ENCODE peak calls at places on chromosomes 1 and 21, in seven cellular contexts. One of them, this sample, is unnamed.

GRCh38 chr1:1182491-1183220 is 9.0 kb downstream of the TTLL10 start:
- DNase-seq in activated naive CD4-positive, alpha-beta T cell treated with anti-CD3 and anti-CD28 coated beads, Interleukin-2, amount 10 ng/mL, durations not matched to agents 7 days and 5 days: peak
- DNase-seq in stimulated activated CD8-positive, alpha-beta memory T cell treated with anti-CD3 and anti-CD28 coated beads, Interleukin-4, amount 100 ng/mL, for 1 hour: no peak
- DNase-seq in mucosa of gallbladder: no peak
- DNase-seq in ovary: no peak
- DNase-seq in AG10803: no peak
- DNase-seq in T-helper 9 cell: no peak
- DNase-seq in this sample: no peak

GRCh38 chr1:30782361-30783243 is 25.0 kb upstream of the LAPTM5 start:
- DNase-seq in activated naive CD4-positive, alpha-beta T cell treated with anti-CD3 and anti-CD28 coated beads, Interleukin-2, amount 10 ng/mL, durations not matched to agents 7 days and 5 days: peak
- DNase-seq in stimulated activated CD8-positive, alpha-beta memory T cell treated with anti-CD3 and anti-CD28 coated beads, Interleukin-4, amount 100 ng/mL, for 1 hour: peak
- DNase-seq in mucosa of gallbladder: peak
- DNase-seq in ovary: peak
- DNase-seq in AG10803: peak
- DNase-seq in T-helper 9 cell: peak
- DNase-seq in this sample: peak

GRCh38 chr1:3054474-3054873 is 14.5 kb upstream of the PRDM16 start:
- DNase-seq in activated naive CD4-positive, alpha-beta T cell treated with anti-CD3 and anti-CD28 coated beads, Interleukin-2, amount 10 ng/mL, durations not matched to agents 7 days and 5 days: peak
- DNase-seq in stimulated activated CD8-positive, alpha-beta memory T cell treated with anti-CD3 and anti-CD28 coated beads, Interleukin-4, amount 100 ng/mL, for 1 hour: no peak
- DNase-seq in mucosa of gallbladder: no peak
- DNase-seq in ovary: no peak
- DNase-seq in AG10803: no peak
- DNase-seq in T-helper 9 cell: no peak
- DNase-seq in this sample: no peak

GRCh38 chr1:31586376-31587327 is 10.3 kb downstream of the TINAGL1 start:
- DNase-seq in activated naive CD4-positive, alpha-beta T cell treated with anti-CD3 and anti-CD28 coated beads, Interleukin-2, amount 10 ng/mL, durations not matched to agents 7 days and 5 days: no peak
- DNase-seq in stimulated activated CD8-positive, alpha-beta memory T cell treated with anti-CD3 and anti-CD28 coated beads, Interleukin-4, amount 100 ng/mL, for 1 hour: no peak
- DNase-seq in mucosa of gallbladder: no peak
- DNase-seq in ovary: no peak
- DNase-seq in AG10803: no peak
- DNase-seq in T-helper 9 cell: no peak
- DNase-seq in this sample: no peak

GRCh38 chr1:192066202-192066601 is 92.1 kb upstream of the RGS18 start:
- DNase-seq in activated naive CD4-positive, alpha-beta T cell treated with anti-CD3 and anti-CD28 coated beads, Interleukin-2, amount 10 ng/mL, durations not matched to agents 7 days and 5 days: no peak
- DNase-seq in stimulated activated CD8-positive, alpha-beta memory T cell treated with anti-CD3 and anti-CD28 coated beads, Interleukin-4, amount 100 ng/mL, for 1 hour: no peak
- DNase-seq in mucosa of gallbladder: no peak
- DNase-seq in ovary: no peak
- DNase-seq in AG10803: no peak
- DNase-seq in T-helper 9 cell: no peak
- DNase-seq in this sample: no peak

GRCh38 chr1:219783605-219784004 is 144.8 kb downstream of the SLC30A10 start:
- DNase-seq in activated naive CD4-positive, alpha-beta T cell treated with anti-CD3 and anti-CD28 coated beads, Interleukin-2, amount 10 ng/mL, durations not matched to agents 7 days and 5 days: no peak
- DNase-seq in stimulated activated CD8-positive, alpha-beta memory T cell treated with anti-CD3 and anti-CD28 coated beads, Interleukin-4, amount 100 ng/mL, for 1 hour: no peak
- DNase-seq in mucosa of gallbladder: no peak
- DNase-seq in ovary: no peak
- DNase-seq in AG10803: no peak
- DNase-seq in T-helper 9 cell: no peak
- DNase-seq in this sample: no peak

GRCh38 chr21:37537391-37537996 is 170.9 kb downstream of the DYRK1A start:
- DNase-seq in activated naive CD4-positive, alpha-beta T cell treated with anti-CD3 and anti-CD28 coated beads, Interleukin-2, amount 10 ng/mL, durations not matched to agents 7 days and 5 days: no peak
- DNase-seq in stimulated activated CD8-positive, alpha-beta memory T cell treated with anti-CD3 and anti-CD28 coated beads, Interleukin-4, amount 100 ng/mL, for 1 hour: no peak
- DNase-seq in mucosa of gallbladder: no peak
- DNase-seq in ovary: no peak
- DNase-seq in AG10803: no peak
- DNase-seq in T-helper 9 cell: no peak
- DNase-seq in this sample: no peak

GRCh38 chr1:58966103-58966916 is 182.5 kb upstream of the JUN start:
- DNase-seq in activated naive CD4-positive, alpha-beta T cell treated with anti-CD3 and anti-CD28 coated beads, Interleukin-2, amount 10 ng/mL, durations not matched to agents 7 days and 5 days: no peak
- DNase-seq in stimulated activated CD8-positive, alpha-beta memory T cell treated with anti-CD3 and anti-CD28 coated beads, Interleukin-4, amount 100 ng/mL, for 1 hour: no peak
- DNase-seq in mucosa of gallbladder: no peak
- DNase-seq in ovary: no peak
- DNase-seq in AG10803: no peak
- DNase-seq in T-helper 9 cell: no peak
- DNase-seq in this sample: no peak

GRCh38 chr1:186682721-186683120 is 2.5 kb upstream of the PTGS2 start:
- DNase-seq in activated naive CD4-positive, alpha-beta T cell treated with anti-CD3 and anti-CD28 coated beads, Interleukin-2, amount 10 ng/mL, durations not matched to agents 7 days and 5 days: no peak
- DNase-seq in stimulated activated CD8-positive, alpha-beta memory T cell treated with anti-CD3 and anti-CD28 coated beads, Interleukin-4, amount 100 ng/mL, for 1 hour: no peak
- DNase-seq in mucosa of gallbladder: no peak
- DNase-seq in ovary: no peak
- DNase-seq in AG10803: peak
- DNase-seq in T-helper 9 cell: no peak
- DNase-seq in this sample: no peak

GRCh38 chr1:75171876-75172275 is 37.7 kb downstream of the LHX8 start:
- DNase-seq in activated naive CD4-positive, alpha-beta T cell treated with anti-CD3 and anti-CD28 coated beads, Interleukin-2, amount 10 ng/mL, durations not matched to agents 7 days and 5 days: no peak
- DNase-seq in stimulated activated CD8-positive, alpha-beta memory T cell treated with anti-CD3 and anti-CD28 coated beads, Interleukin-4, amount 100 ng/mL, for 1 hour: no peak
- DNase-seq in mucosa of gallbladder: no peak
- DNase-seq in ovary: no peak
- DNase-seq in AG10803: peak
- DNase-seq in T-helper 9 cell: no peak
- DNase-seq in this sample: no peak

GRCh38 chr1:52179073-52179472 is 37.2 kb downstream of the ZFYVE9 start:
- DNase-seq in activated naive CD4-positive, alpha-beta T cell treated with anti-CD3 and anti-CD28 coated beads, Interleukin-2, amount 10 ng/mL, durations not matched to agents 7 days and 5 days: no peak
- DNase-seq in stimulated activated CD8-positive, alpha-beta memory T cell treated with anti-CD3 and anti-CD28 coated beads, Interleukin-4, amount 100 ng/mL, for 1 hour: no peak
- DNase-seq in mucosa of gallbladder: no peak
- DNase-seq in ovary: no peak
- DNase-seq in AG10803: no peak
- DNase-seq in T-helper 9 cell: no peak
- DNase-seq in this sample: no peak

GRCh38 chr1:154326546-154327465 is 1.5 kb downstream of the ATP8B2 start:
- DNase-seq in activated naive CD4-positive, alpha-beta T cell treated with anti-CD3 and anti-CD28 coated beads, Interleukin-2, amount 10 ng/mL, durations not matched to agents 7 days and 5 days: no peak
- DNase-seq in stimulated activated CD8-positive, alpha-beta memory T cell treated with anti-CD3 and anti-CD28 coated beads, Interleukin-4, amount 100 ng/mL, for 1 hour: no peak
- DNase-seq in mucosa of gallbladder: no peak
- DNase-seq in ovary: peak
- DNase-seq in AG10803: peak
- DNase-seq in T-helper 9 cell: no peak
- DNase-seq in this sample: peak

GRCh38 chr1:226534645-226535044 is 13.9 kb upstream of the STUM start:
- DNase-seq in activated naive CD4-positive, alpha-beta T cell treated with anti-CD3 and anti-CD28 coated beads, Interleukin-2, amount 10 ng/mL, durations not matched to agents 7 days and 5 days: no peak
- DNase-seq in stimulated activated CD8-positive, alpha-beta memory T cell treated with anti-CD3 and anti-CD28 coated beads, Interleukin-4, amount 100 ng/mL, for 1 hour: no peak
- DNase-seq in mucosa of gallbladder: no peak
- DNase-seq in ovary: no peak
- DNase-seq in AG10803: no peak
- DNase-seq in T-helper 9 cell: no peak
- DNase-seq in this sample: no peak

GRCh38 chr1:46605242-46605641 is 1.2 kb upstream of the MKNK1 start:
- DNase-seq in activated naive CD4-positive, alpha-beta T cell treated with anti-CD3 and anti-CD28 coated beads, Interleukin-2, amount 10 ng/mL, durations not matched to agents 7 days and 5 days: peak
- DNase-seq in stimulated activated CD8-positive, alpha-beta memory T cell treated with anti-CD3 and anti-CD28 coated beads, Interleukin-4, amount 100 ng/mL, for 1 hour: no peak
- DNase-seq in mucosa of gallbladder: no peak
- DNase-seq in ovary: no peak
- DNase-seq in AG10803: no peak
- DNase-seq in T-helper 9 cell: peak
- DNase-seq in this sample: no peak

GRCh38 chr1:94578856-94579255 is 37.3 kb upstream of the F3 start:
- DNase-seq in activated naive CD4-positive, alpha-beta T cell treated with anti-CD3 and anti-CD28 coated beads, Interleukin-2, amount 10 ng/mL, durations not matched to agents 7 days and 5 days: no peak
- DNase-seq in stimulated activated CD8-positive, alpha-beta memory T cell treated with anti-CD3 and anti-CD28 coated beads, Interleukin-4, amount 100 ng/mL, for 1 hour: no peak
- DNase-seq in mucosa of gallbladder: no peak
- DNase-seq in ovary: no peak
- DNase-seq in AG10803: peak
- DNase-seq in T-helper 9 cell: no peak
- DNase-seq in this sample: no peak

GRCh38 chr1:168583571-168583970 is 7.2 kb downstream of the XCL1 start:
- DNase-seq in activated naive CD4-positive, alpha-beta T cell treated with anti-CD3 and anti-CD28 coated beads, Interleukin-2, amount 10 ng/mL, durations not matched to agents 7 days and 5 days: no peak
- DNase-seq in stimulated activated CD8-positive, alpha-beta memory T cell treated with anti-CD3 and anti-CD28 coated beads, Interleukin-4, amount 100 ng/mL, for 1 hour: no peak
- DNase-seq in mucosa of gallbladder: no peak
- DNase-seq in ovary: no peak
- DNase-seq in AG10803: no peak
- DNase-seq in T-helper 9 cell: no peak
- DNase-seq in this sample: no peak

GRCh38 chr1:111513410-111514020 is 10.1 kb upstream of the ADORA3 start:
- DNase-seq in activated naive CD4-positive, alpha-beta T cell treated with anti-CD3 and anti-CD28 coated beads, Interleukin-2, amount 10 ng/mL, durations not matched to agents 7 days and 5 days: no peak
- DNase-seq in stimulated activated CD8-positive, alpha-beta memory T cell treated with anti-CD3 and anti-CD28 coated beads, Interleukin-4, amount 100 ng/mL, for 1 hour: no peak
- DNase-seq in mucosa of gallbladder: no peak
- DNase-seq in ovary: no peak
- DNase-seq in AG10803: no peak
- DNase-seq in T-helper 9 cell: no peak
- DNase-seq in this sample: no peak

GRCh38 chr1:93080424-93080823 is 1.3 kb downstream of the MTF2 start:
- DNase-seq in activated naive CD4-positive, alpha-beta T cell treated with anti-CD3 and anti-CD28 coated beads, Interleukin-2, amount 10 ng/mL, durations not matched to agents 7 days and 5 days: peak
- DNase-seq in stimulated activated CD8-positive, alpha-beta memory T cell treated with anti-CD3 and anti-CD28 coated beads, Interleukin-4, amount 100 ng/mL, for 1 hour: no peak
- DNase-seq in mucosa of gallbladder: no peak
- DNase-seq in ovary: no peak
- DNase-seq in AG10803: peak
- DNase-seq in T-helper 9 cell: no peak
- DNase-seq in this sample: no peak

GRCh38 chr1:66925944-66926343 is 1.2 kb downstream of the MIER1 start:
- DNase-seq in activated naive CD4-positive, alpha-beta T cell treated with anti-CD3 and anti-CD28 coated beads, Interleukin-2, amount 10 ng/mL, durations not matched to agents 7 days and 5 days: no peak
- DNase-seq in stimulated activated CD8-positive, alpha-beta memory T cell treated with anti-CD3 and anti-CD28 coated beads, Interleukin-4, amount 100 ng/mL, for 1 hour: no peak
- DNase-seq in mucosa of gallbladder: no peak
- DNase-seq in ovary: no peak
- DNase-seq in AG10803: peak
- DNase-seq in T-helper 9 cell: no peak
- DNase-seq in this sample: no peak

GRCh38 chr1:58821309-58821708 is 37.5 kb upstream of the JUN start:
- DNase-seq in activated naive CD4-positive, alpha-beta T cell treated with anti-CD3 and anti-CD28 coated beads, Interleukin-2, amount 10 ng/mL, durations not matched to agents 7 days and 5 days: no peak
- DNase-seq in stimulated activated CD8-positive, alpha-beta memory T cell treated with anti-CD3 and anti-CD28 coated beads, Interleukin-4, amount 100 ng/mL, for 1 hour: no peak
- DNase-seq in mucosa of gallbladder: no peak
- DNase-seq in ovary: no peak
- DNase-seq in AG10803: no peak
- DNase-seq in T-helper 9 cell: no peak
- DNase-seq in this sample: no peak

GRCh38 chr1:99808391-99809115 is 41.6 kb upstream of the AGL start:
- DNase-seq in activated naive CD4-positive, alpha-beta T cell treated with anti-CD3 and anti-CD28 coated beads, Interleukin-2, amount 10 ng/mL, durations not matched to agents 7 days and 5 days: peak
- DNase-seq in stimulated activated CD8-positive, alpha-beta memory T cell treated with anti-CD3 and anti-CD28 coated beads, Interleukin-4, amount 100 ng/mL, for 1 hour: no peak
- DNase-seq in mucosa of gallbladder: peak
- DNase-seq in ovary: no peak
- DNase-seq in AG10803: peak
- DNase-seq in T-helper 9 cell: no peak
- DNase-seq in this sample: peak

GRCh38 chr1:119531606-119532323 is 24.8 kb downstream of the HSD3B1 start:
- DNase-seq in activated naive CD4-positive, alpha-beta T cell treated with anti-CD3 and anti-CD28 coated beads, Interleukin-2, amount 10 ng/mL, durations not matched to agents 7 days and 5 days: no peak
- DNase-seq in stimulated activated CD8-positive, alpha-beta memory T cell treated with anti-CD3 and anti-CD28 coated beads, Interleukin-4, amount 100 ng/mL, for 1 hour: no peak
- DNase-seq in mucosa of gallbladder: no peak
- DNase-seq in ovary: no peak
- DNase-seq in AG10803: peak
- DNase-seq in T-helper 9 cell: no peak
- DNase-seq in this sample: no peak

GRCh38 chr1:197093226-197093887 is 26.3 kb upstream of the F13B start:
- DNase-seq in activated naive CD4-positive, alpha-beta T cell treated with anti-CD3 and anti-CD28 coated beads, Interleukin-2, amount 10 ng/mL, durations not matched to agents 7 days and 5 days: no peak
- DNase-seq in stimulated activated CD8-positive, alpha-beta memory T cell treated with anti-CD3 and anti-CD28 coated beads, Interleukin-4, amount 100 ng/mL, for 1 hour: no peak
- DNase-seq in mucosa of gallbladder: no peak
- DNase-seq in ovary: no peak
- DNase-seq in AG10803: no peak
- DNase-seq in T-helper 9 cell: no peak
- DNase-seq in this sample: no peak

GRCh38 chr21:45135868-45136267 is 61.5 kb downstream of the ADARB1 start:
- DNase-seq in activated naive CD4-positive, alpha-beta T cell treated with anti-CD3 and anti-CD28 coated beads, Interleukin-2, amount 10 ng/mL, durations not matched to agents 7 days and 5 days: no peak
- DNase-seq in stimulated activated CD8-positive, alpha-beta memory T cell treated with anti-CD3 and anti-CD28 coated beads, Interleukin-4, amount 100 ng/mL, for 1 hour: no peak
- DNase-seq in mucosa of gallbladder: no peak
- DNase-seq in ovary: no peak
- DNase-seq in AG10803: no peak
- DNase-seq in T-helper 9 cell: no peak
- DNase-seq in this sample: no peak

GRCh38 chr1:44842415-44842762 is 664 bp downstream of the PTCH2 start:
- DNase-seq in activated naive CD4-positive, alpha-beta T cell treated with anti-CD3 and anti-CD28 coated beads, Interleukin-2, amount 10 ng/mL, durations not matched to agents 7 days and 5 days: no peak
- DNase-seq in stimulated activated CD8-positive, alpha-beta memory T cell treated with anti-CD3 and anti-CD28 coated beads, Interleukin-4, amount 100 ng/mL, for 1 hour: no peak
- DNase-seq in mucosa of gallbladder: no peak
- DNase-seq in ovary: no peak
- DNase-seq in AG10803: no peak
- DNase-seq in T-helper 9 cell: no peak
- DNase-seq in this sample: no peak

GRCh38 chr21:44487831-44488230 is 32.5 kb downstream of the LRRC3 start:
- DNase-seq in activated naive CD4-positive, alpha-beta T cell treated with anti-CD3 and anti-CD28 coated beads, Interleukin-2, amount 10 ng/mL, durations not matched to agents 7 days and 5 days: peak
- DNase-seq in stimulated activated CD8-positive, alpha-beta memory T cell treated with anti-CD3 and anti-CD28 coated beads, Interleukin-4, amount 100 ng/mL, for 1 hour: no peak
- DNase-seq in mucosa of gallbladder: no peak
- DNase-seq in ovary: no peak
- DNase-seq in AG10803: peak
- DNase-seq in T-helper 9 cell: peak
- DNase-seq in this sample: no peak

GRCh38 chr1:161736332-161736969 is 13.1 kb upstream of the DUSP12 start:
- DNase-seq in activated naive CD4-positive, alpha-beta T cell treated with anti-CD3 and anti-CD28 coated beads, Interleukin-2, amount 10 ng/mL, durations not matched to agents 7 days and 5 days: no peak
- DNase-seq in stimulated activated CD8-positive, alpha-beta memory T cell treated with anti-CD3 and anti-CD28 coated beads, Interleukin-4, amount 100 ng/mL, for 1 hour: no peak
- DNase-seq in mucosa of gallbladder: no peak
- DNase-seq in ovary: no peak
- DNase-seq in AG10803: no peak
- DNase-seq in T-helper 9 cell: no peak
- DNase-seq in this sample: no peak

GRCh38 chr21:34936874-34937563 is 112.1 kb downstream of the RUNX1 start:
- DNase-seq in activated naive CD4-positive, alpha-beta T cell treated with anti-CD3 and anti-CD28 coated beads, Interleukin-2, amount 10 ng/mL, durations not matched to agents 7 days and 5 days: no peak
- DNase-seq in stimulated activated CD8-positive, alpha-beta memory T cell treated with anti-CD3 and anti-CD28 coated beads, Interleukin-4, amount 100 ng/mL, for 1 hour: no peak
- DNase-seq in mucosa of gallbladder: no peak
- DNase-seq in ovary: no peak
- DNase-seq in AG10803: no peak
- DNase-seq in T-helper 9 cell: no peak
- DNase-seq in this sample: no peak

GRCh38 chr1:68916227-68916853 is 419.5 kb upstream of the DEPDC1 start:
- DNase-seq in activated naive CD4-positive, alpha-beta T cell treated with anti-CD3 and anti-CD28 coated beads, Interleukin-2, amount 10 ng/mL, durations not matched to agents 7 days and 5 days: no peak
- DNase-seq in stimulated activated CD8-positive, alpha-beta memory T cell treated with anti-CD3 and anti-CD28 coated beads, Interleukin-4, amount 100 ng/mL, for 1 hour: no peak
- DNase-seq in mucosa of gallbladder: peak
- DNase-seq in ovary: no peak
- DNase-seq in AG10803: peak
- DNase-seq in T-helper 9 cell: no peak
- DNase-seq in this sample: peak

GRCh38 chr1:119878171-119878570 is 18.1 kb downstream of the ADAM30 start:
- DNase-seq in activated naive CD4-positive, alpha-beta T cell treated with anti-CD3 and anti-CD28 coated beads, Interleukin-2, amount 10 ng/mL, durations not matched to agents 7 days and 5 days: no peak
- DNase-seq in stimulated activated CD8-positive, alpha-beta memory T cell treated with anti-CD3 and anti-CD28 coated beads, Interleukin-4, amount 100 ng/mL, for 1 hour: no peak
- DNase-seq in mucosa of gallbladder: no peak
- DNase-seq in ovary: no peak
- DNase-seq in AG10803: no peak
- DNase-seq in T-helper 9 cell: no peak
- DNase-seq in this sample: no peak

GRCh38 chr1:19737413-19737812 is 62.3 kb downstream of the TMCO4 start:
- DNase-seq in activated naive CD4-positive, alpha-beta T cell treated with anti-CD3 and anti-CD28 coated beads, Interleukin-2, amount 10 ng/mL, durations not matched to agents 7 days and 5 days: no peak
- DNase-seq in stimulated activated CD8-positive, alpha-beta memory T cell treated with anti-CD3 and anti-CD28 coated beads, Interleukin-4, amount 100 ng/mL, for 1 hour: no peak
- DNase-seq in mucosa of gallbladder: peak
- DNase-seq in ovary: no peak
- DNase-seq in AG10803: no peak
- DNase-seq in T-helper 9 cell: no peak
- DNase-seq in this sample: no peak

GRCh38 chr1:224080082-224080774 is 33.7 kb upstream of the FBXO28 start:
- DNase-seq in activated naive CD4-positive, alpha-beta T cell treated with anti-CD3 and anti-CD28 coated beads, Interleukin-2, amount 10 ng/mL, durations not matched to agents 7 days and 5 days: no peak
- DNase-seq in stimulated activated CD8-positive, alpha-beta memory T cell treated with anti-CD3 and anti-CD28 coated beads, Interleukin-4, amount 100 ng/mL, for 1 hour: no peak
- DNase-seq in mucosa of gallbladder: no peak
- DNase-seq in ovary: no peak
- DNase-seq in AG10803: peak
- DNase-seq in T-helper 9 cell: no peak
- DNase-seq in this sample: no peak

GRCh38 chr1:18592368-18592767 is 38.3 kb upstream of the PAX7 start:
- DNase-seq in activated naive CD4-positive, alpha-beta T cell treated with anti-CD3 and anti-CD28 coated beads, Interleukin-2, amount 10 ng/mL, durations not matched to agents 7 days and 5 days: no peak
- DNase-seq in stimulated activated CD8-positive, alpha-beta memory T cell treated with anti-CD3 and anti-CD28 coated beads, Interleukin-4, amount 100 ng/mL, for 1 hour: no peak
- DNase-seq in mucosa of gallbladder: no peak
- DNase-seq in ovary: no peak
- DNase-seq in AG10803: no peak
- DNase-seq in T-helper 9 cell: no peak
- DNase-seq in this sample: no peak

GRCh38 chr1:223207293-223208066 is 64.4 kb upstream of the TLR5 start:
- DNase-seq in activated naive CD4-positive, alpha-beta T cell treated with anti-CD3 and anti-CD28 coated beads, Interleukin-2, amount 10 ng/mL, durations not matched to agents 7 days and 5 days: no peak
- DNase-seq in stimulated activated CD8-positive, alpha-beta memory T cell treated with anti-CD3 and anti-CD28 coated beads, Interleukin-4, amount 100 ng/mL, for 1 hour: no peak
- DNase-seq in mucosa of gallbladder: no peak
- DNase-seq in ovary: no peak
- DNase-seq in AG10803: peak
- DNase-seq in T-helper 9 cell: no peak
- DNase-seq in this sample: no peak

GRCh38 chr1:198713081-198713480 is 74.2 kb downstream of the PTPRC start:
- DNase-seq in activated naive CD4-positive, alpha-beta T cell treated with anti-CD3 and anti-CD28 coated beads, Interleukin-2, amount 10 ng/mL, durations not matched to agents 7 days and 5 days: no peak
- DNase-seq in stimulated activated CD8-positive, alpha-beta memory T cell treated with anti-CD3 and anti-CD28 coated beads, Interleukin-4, amount 100 ng/mL, for 1 hour: no peak
- DNase-seq in mucosa of gallbladder: no peak
- DNase-seq in ovary: no peak
- DNase-seq in AG10803: peak
- DNase-seq in T-helper 9 cell: no peak
- DNase-seq in this sample: no peak